ENCODE peak calls at places on chromosomes 11 and 22, in four cellular contexts. Y, U, I and S are unnamed samples.

GRCh38 chr22:24146791-24147353 is 34.4 kb upstream of the SUSD2 start:
- DNase-seq in Y (no peak), U (no peak), I (peak), S (peak)

GRCh38 chr22:50399751-50400331 is 56.7 kb downstream of the PPP6R2 start:
- DNase-seq in Y (peak), U (peak), I (no peak), S (no peak)

GRCh38 chr22:24930678-24931077 is 15.8 kb downstream of the LHFPL7 start:
- DNase-seq in Y (no peak), U (no peak), I (no peak), S (no peak)

GRCh38 chr11:62108017-62108750 is 15.6 kb upstream of the INCENP start:
- DNase-seq in Y (peak), U (peak), I (peak), S (peak)

GRCh38 chr11:36684840-36685800 is 87.1 kb upstream of the RAG2 start:
- DNase-seq in Y (no peak), U (no peak), I (no peak), S (no peak)

GRCh38 chr22:17108256-17109112 is 12.7 kb downstream of the TMEM121B start:
- DNase-seq in Y (no peak), U (no peak), I (no peak), S (no peak)

GRCh38 chr11:11608783-11609232 is 13.0 kb downstream of the GALNT18 start:
- DNase-seq in Y (no peak), U (no peak), I (no peak), S (no peak)

GRCh38 chr11:123018702-123019101 is 37.1 kb upstream of the BSX start:
- DNase-seq in Y (no peak), U (no peak), I (no peak), S (no peak)

GRCh38 chr11:119316017-119316728 is 757 bp downstream of the MCAM start:
- DNase-seq in Y (no peak), U (no peak), I (peak), S (no peak)

GRCh38 chr11:126318642-126319373 is 14.9 kb downstream of the DCPS start:
- DNase-seq in Y (no peak), U (no peak), I (no peak), S (peak)

GRCh38 chr11:11622772-11623531 is 1.1 kb upstream of the GALNT18 start:
- DNase-seq in Y (no peak), U (peak), I (no peak), S (no peak)

GRCh38 chr22:27754247-27754887 is 47.2 kb downstream of the MN1 start:
- DNase-seq in Y (no peak), U (no peak), I (no peak), S (no peak)

GRCh38 chr11:72641900-72642814 is 32.1 kb downstream of the PDE2A start:
- DNase-seq in Y (no peak), U (no peak), I (peak), S (no peak)

GRCh38 chr11:47991894-47992293 is 11.5 kb downstream of the PTPRJ start:
- DNase-seq in Y (no peak), U (no peak), I (no peak), S (no peak)

GRCh38 chr11:112166561-112166960 is 611 bp upstream of the TEX12 start:
- DNase-seq in Y (no peak), U (peak), I (no peak), S (no peak)

GRCh38 chr11:12242071-12242672 is 131.8 kb downstream of the MICAL2 start:
- DNase-seq in Y (no peak), U (no peak), I (no peak), S (no peak)

GRCh38 chr11:69573751-69574382 is 67.1 kb upstream of the CCND1 start:
- DNase-seq in Y (no peak), U (no peak), I (no peak), S (no peak)

GRCh38 chr11:120929664-120930154 is 94.2 kb upstream of the TBCEL start:
- DNase-seq in Y (peak), U (peak), I (peak), S (no peak)

GRCh38 chr11:86442827-86443226 is 68.1 kb downstream of the CCDC81 start:
- DNase-seq in Y (no peak), U (no peak), I (no peak), S (no peak)

GRCh38 chr22:31583861-31584485 is 78.0 kb downstream of the PISD start:
- DNase-seq in Y (no peak), U (no peak), I (peak), S (no peak)

GRCh38 chr22:25990940-25991339 is 178.3 kb upstream of the SEZ6L start:
- DNase-seq in Y (no peak), U (no peak), I (no peak), S (no peak)

GRCh38 chr22:49260681-49261580 is 566.7 kb downstream of the BRD1 start:
- DNase-seq in Y (no peak), U (no peak), I (no peak), S (no peak)

GRCh38 chr11:95086116-95086515 is 3.5 kb upstream of the ENDOD1 start:
- DNase-seq in Y (no peak), U (no peak), I (no peak), S (no peak)

GRCh38 chr11:44418438-44418795 is 108.5 kb upstream of the ALX4 start:
- DNase-seq in Y (no peak), U (no peak), I (no peak), S (no peak)

GRCh38 chr22:19176175-19176630 is 2.3 kb downstream of the SLC25A1 start:
- DNase-seq in Y (no peak), U (no peak), I (no peak), S (no peak)

GRCh38 chr11:11424696-11425095 is 71.6 kb upstream of the CSNK2A3 start:
- DNase-seq in Y (no peak), U (no peak), I (no peak), S (no peak)

DNA sequence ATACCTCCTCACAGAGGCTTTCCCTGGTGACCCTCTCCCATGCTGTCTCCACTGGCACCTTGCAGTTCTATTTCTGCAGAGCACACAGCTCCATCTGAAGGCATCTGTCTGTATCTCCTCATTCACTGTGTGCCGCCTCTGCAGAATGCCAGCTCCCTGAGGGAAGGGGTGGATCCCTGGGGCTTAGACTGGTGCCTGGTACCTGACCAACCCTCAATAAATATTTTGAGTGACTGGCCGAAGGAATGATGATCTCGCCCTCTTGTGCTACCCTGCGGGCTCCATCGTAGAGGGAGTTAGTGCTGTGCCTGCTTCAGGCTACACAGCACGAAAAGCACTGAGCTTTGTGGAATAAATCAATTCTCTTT is 1.6 kb downstream of the CBX7 start:
- DNase-seq in Y (no peak), U (no peak), I (no peak), S (no peak)
- TF ChIP-seq POLR2AphosphoS5 in Y (no peak), U (no peak), I (no peak), S (no peak)

GRCh38 chr22:38841635-38842034 is 2.2 kb downstream of the NPTXR start:
- DNase-seq in Y (no peak), U (no peak), I (no peak), S (no peak)

GRCh38 chr22:38841211-38841610 is 2.6 kb downstream of the NPTXR start:
- DNase-seq in Y (no peak), U (no peak), I (no peak), S (no peak)

GRCh38 chr22:38843201-38843715 is 570 bp downstream of the NPTXR start:
- DNase-seq in Y (no peak), U (peak), I (peak), S (no peak)

GRCh38 chr22:38843716-38844660 is at the start of gene NPTXR:
- DNase-seq in Y (no peak), U (peak), I (peak), S (no peak)

GRCh38 chr22:38842512-38843200 is 1.2 kb downstream of the NPTXR start:
- DNase-seq in Y (no peak), U (no peak), I (no peak), S (no peak)
- TF ChIP-seq EZH2 in Y (no peak), U (no peak), I (peak), S (no peak)

DNA sequence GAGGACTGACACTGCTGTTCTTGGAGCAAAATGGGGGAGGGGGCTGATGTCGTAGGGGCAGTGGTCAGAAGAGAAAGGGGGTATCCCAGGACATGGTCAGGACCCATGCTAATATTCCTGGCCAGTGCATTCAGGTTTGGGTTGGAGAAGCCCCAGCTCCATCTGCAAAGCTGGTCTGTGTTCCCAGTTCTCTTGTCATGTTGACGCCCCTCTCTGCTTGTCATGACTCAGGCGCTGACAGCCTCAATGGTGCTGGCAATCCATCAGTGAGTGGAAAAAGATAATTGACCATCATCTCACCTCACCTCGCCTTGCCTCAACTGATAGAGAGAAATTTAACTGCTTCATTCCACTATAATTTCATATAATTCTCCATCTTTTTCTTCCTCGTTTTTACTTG is 283.1 kb upstream of the CADM1 start:
- DNase-seq in Y (no peak), U (no peak), I (no peak), S (no peak)
- TF ChIP-seq POLR2AphosphoS5 in Y (no peak), U (no peak), I (no peak), S (no peak)

GRCh38 chr11:7687386-7687785 is 14.1 kb upstream of the CYB5R2 start:
- DNase-seq in Y (no peak), U (no peak), I (no peak), S (no peak)

GRCh38 chr11:7683571-7683970 is 10.3 kb upstream of the CYB5R2 start:
- DNase-seq in Y (no peak), U (no peak), I (no peak), S (no peak)

GRCh38 chr11:7688238-7688826 is 15.0 kb upstream of the CYB5R2 start:
- DNase-seq in Y (peak), U (peak), I (peak), S (no peak)

GRCh38 chr11:7689239-7689638 is 15.9 kb upstream of the CYB5R2 start:
- DNase-seq in Y (no peak), U (no peak), I (no peak), S (no peak)

DNA sequence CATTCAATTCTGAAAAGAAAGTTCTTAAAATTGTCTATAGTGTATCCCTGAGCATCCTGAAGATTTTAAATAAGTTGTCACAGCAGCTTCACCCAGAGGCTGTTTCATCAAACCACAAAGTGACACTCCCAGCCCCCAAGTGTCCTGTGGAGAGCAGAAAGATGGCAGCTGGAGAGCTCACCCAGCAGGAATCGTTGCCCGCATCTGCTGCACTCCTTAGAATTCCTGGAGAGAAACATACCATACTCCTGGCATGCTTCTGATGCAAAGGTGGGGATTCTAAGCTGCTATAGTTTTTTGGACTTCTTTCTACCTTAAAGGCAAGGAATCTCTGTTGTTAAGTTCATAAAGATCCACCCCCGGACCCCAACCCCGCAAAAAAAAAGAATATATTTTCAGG is 13.5 kb upstream of the CYB5R2 start:
- DNase-seq in Y (no peak), U (no peak), I (no peak), S (no peak)
- TF ChIP-seq EZH2 in Y (no peak), U (no peak), I (no peak), S (no peak)

DNA sequence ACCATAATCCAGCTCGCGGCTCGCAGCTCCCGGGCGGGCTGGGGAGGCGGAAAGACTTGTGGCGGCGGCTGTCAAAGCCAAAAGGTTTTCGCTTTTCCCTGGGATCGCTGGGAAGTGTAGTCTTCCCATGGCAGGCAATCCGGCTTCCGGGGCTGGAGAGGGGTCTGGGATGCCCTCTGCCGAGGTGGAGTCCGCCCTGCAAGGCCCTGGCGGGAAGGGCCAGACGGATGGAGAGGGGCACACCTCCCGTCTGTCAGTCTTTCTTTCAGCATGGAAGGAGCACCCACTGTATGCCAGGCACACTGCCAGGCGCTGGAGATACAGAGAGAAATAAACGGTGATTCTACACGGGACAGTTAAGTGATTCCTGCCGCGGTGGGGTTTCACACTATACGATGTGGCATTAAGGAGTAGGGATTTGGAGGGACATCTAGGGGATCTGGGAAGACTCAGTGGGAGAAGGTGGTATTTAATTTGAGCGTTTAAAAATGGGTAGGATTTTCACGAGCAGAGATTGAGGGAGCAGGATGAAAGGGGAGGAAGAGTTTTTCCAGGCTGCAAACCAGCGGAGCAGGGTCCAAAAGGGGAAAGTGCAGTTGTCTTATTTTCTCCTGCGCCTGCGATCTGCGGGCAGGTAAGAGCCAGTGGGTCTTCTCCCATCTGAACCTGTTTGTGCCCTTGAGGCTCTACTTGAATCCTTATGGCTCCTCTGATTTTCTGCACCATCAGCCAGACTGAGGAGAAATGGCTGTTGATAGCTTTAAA is at the start of gene BACE1:
- DNase-seq in Y (peak), U (peak), I (peak), S (no peak)
- TF ChIP-seq POLR2AphosphoS5 in Y (peak), U (peak), I (peak), S (peak)

GRCh38 chr11:125229916-125230315 is 65.4 kb downstream of the PKNOX2 start:
- DNase-seq in Y (no peak), U (no peak), I (no peak), S (no peak)

GRCh38 chr11:125235006-125235405 is 70.5 kb downstream of the PKNOX2 start:
- DNase-seq in Y (no peak), U (peak), I (no peak), S (no peak)

GRCh38 chr11:125236072-125236825 is 71.7 kb downstream of the PKNOX2 start:
- DNase-seq in Y (no peak), U (no peak), I (no peak), S (no peak)

GRCh38 chr11:125233116-125233515 is 68.6 kb downstream of the PKNOX2 start:
- DNase-seq in Y (no peak), U (no peak), I (no peak), S (no peak)

DNA sequence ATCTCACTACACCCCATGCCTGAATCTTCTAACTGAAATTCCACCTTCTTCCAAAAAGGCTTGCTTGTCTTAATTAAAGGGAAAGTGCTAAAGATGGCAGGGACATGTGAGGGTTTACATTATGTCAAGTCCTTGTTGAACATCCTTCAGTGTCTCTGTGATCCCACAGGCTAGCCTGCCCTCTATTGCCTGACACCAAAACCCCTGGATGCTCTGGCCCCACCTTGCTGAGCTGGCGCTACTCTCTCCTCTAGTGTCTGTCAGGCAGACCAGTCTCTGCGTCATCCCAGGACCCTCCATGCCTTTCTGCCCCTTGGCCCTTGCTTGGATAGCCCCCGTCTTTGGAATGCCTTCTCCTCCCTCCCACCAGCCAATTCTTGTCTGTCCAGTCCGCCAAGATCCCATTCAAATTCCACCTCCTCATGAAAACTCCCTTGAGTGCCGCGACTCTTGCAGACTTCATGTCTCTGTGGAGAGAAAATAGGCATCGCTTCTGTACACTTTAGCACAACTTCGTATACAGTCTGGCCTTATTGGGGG is 69.3 kb downstream of the PKNOX2 start:
- DNase-seq in Y (no peak), U (no peak), I (no peak), S (no peak)
- TF ChIP-seq EZH2 in Y (no peak), U (no peak), I (no peak), S (no peak)

GRCh38 chr11:61028135-61028729 is 56.8 kb downstream of the CD6 start:
- DNase-seq in Y (no peak), U (no peak), I (no peak), S (no peak)
- TF ChIP-seq POLR2AphosphoS5 in Y (no peak), U (no peak), I (no peak), S (no peak)

DNA sequence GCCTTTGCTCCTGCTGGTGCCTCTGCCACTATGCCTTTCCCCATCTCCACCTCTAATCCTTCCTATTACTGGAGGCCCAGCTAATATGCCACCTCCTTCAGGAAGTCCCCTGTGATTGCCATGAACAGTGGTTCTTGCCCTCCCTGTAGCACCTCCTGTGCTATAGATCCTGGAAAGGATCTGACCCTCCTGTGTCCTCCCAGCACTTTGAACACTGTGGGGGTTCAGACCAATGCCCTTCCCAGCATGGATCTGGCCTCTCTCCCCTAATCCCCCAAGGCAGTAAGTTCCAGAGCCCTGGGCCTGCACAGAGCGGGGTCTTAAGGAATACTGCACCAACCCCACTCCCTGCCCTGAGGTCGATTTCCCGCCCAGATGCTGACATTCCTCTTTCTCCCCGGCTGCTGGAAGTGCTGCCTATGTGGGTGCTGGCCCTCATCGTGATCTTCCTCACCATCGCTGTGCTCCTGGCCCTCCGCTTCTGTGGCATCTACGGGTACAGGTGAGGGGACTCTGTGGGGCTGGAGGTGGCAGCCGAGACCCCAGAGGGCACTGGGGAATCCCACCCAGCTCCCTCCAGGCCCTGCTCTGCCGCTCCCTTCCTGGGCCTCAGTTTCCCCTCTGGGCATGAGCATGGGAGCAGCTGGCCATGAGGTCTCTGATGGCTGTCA is 21.6 kb downstream of the CSF2RB start:
- DNase-seq in Y (no peak), U (no peak), I (no peak), S (no peak)
- TF ChIP-seq EZH2 in Y (no peak), U (no peak), I (no peak), S (no peak)

DNA sequence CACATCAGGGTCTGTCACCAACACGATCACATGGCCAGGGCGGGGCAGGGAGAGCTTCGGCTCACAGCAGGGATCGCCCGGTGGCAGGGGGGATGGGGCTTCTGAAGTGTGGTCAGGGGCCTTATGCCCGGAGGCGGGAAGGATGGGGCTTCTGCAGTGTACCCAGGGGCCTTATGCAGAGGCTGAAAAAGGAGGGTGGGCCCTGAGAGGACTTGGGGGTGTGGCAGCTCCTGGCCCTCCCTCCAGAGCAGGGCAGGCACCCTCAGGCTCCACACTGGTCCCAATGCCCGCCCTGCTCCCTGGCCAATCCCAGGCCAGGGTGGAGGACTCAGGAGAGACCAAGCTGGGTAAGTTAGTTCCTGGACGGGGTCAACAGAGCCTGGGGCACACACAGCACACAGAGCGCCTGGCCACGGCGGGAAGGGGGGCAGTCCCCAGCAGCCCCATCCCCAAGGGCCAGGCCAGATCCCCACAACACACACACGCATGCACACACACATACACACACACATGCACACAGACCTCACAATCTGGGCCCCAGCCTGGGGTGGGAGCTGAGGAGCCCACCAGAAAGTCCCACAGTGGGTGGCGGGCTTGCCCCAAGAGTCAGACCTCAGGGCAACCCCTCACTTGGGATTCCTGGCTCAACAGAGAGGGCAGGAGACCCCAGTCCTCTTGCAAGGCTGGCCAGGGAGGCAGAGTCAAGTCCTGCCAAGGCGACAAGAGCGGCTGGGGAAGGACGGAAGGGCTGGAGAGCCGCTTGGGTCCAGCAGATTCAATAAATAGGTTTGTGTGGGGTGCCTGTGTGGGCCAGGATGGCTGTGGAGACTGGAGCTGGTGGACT is 1.1 kb upstream of the CEND1 start:
- DNase-seq in Y (no peak), U (no peak), I (no peak), S (no peak)
- TF ChIP-seq POLR2AphosphoS5 in Y (peak), U (no peak), I (no peak), S (no peak)